ENCODE peak calls at places on chromosome 10, in seven cellular contexts. One of them, this sample, is unnamed.

GRCh38 chr10:87845624-87846377 is 17.5 kb downstream of the KLLN start:
- DNase-seq in cardiac muscle cell: peak; percentile 86
- DNase-seq in upper lobe of right lung: no peak
- DNase-seq in prostate gland: no peak
- DNase-seq in tibial nerve: no peak
- DNase-seq in Panc1: peak; percentile 81
- DNase-seq in neural progenitor cell: peak; percentile 24
- DNase-seq in this sample: no peak

GRCh38 chr10:70337201-70337651 is 45.2 kb downstream of the LRRC20 start:
- DNase-seq in prostate gland: no peak
- DNase-seq in upper lobe of right lung: no peak
- DNase-seq in Panc1: no peak
- DNase-seq in cardiac muscle cell: no peak
- DNase-seq in neural progenitor cell: peak; percentile 66
- DNase-seq in tibial nerve: no peak
- DNase-seq in this sample: no peak

GRCh38 chr10:96665306-96665705 is 55.0 kb downstream of the PIK3AP1 start:
- DNase-seq in cardiac muscle cell: no peak
- DNase-seq in prostate gland: no peak
- DNase-seq in neural progenitor cell: no peak
- DNase-seq in tibial nerve: no peak
- DNase-seq in Panc1: no peak
- DNase-seq in upper lobe of right lung: no peak
- DNase-seq in this sample: no peak

GRCh38 chr10:30436200-30436599 is 2.2 kb downstream of the MAP3K8 start:
- DNase-seq in prostate gland: no peak
- DNase-seq in Panc1: no peak
- DNase-seq in cardiac muscle cell: peak; percentile 85
- DNase-seq in neural progenitor cell: peak; percentile 74
- DNase-seq in upper lobe of right lung: no peak
- DNase-seq in tibial nerve: no peak
- DNase-seq in this sample: no peak

GRCh38 chr10:91080776-91081175 is 139.7 kb upstream of the PCGF5 start:
- DNase-seq in tibial nerve: no peak
- DNase-seq in Panc1: no peak
- DNase-seq in cardiac muscle cell: no peak
- DNase-seq in upper lobe of right lung: no peak
- DNase-seq in neural progenitor cell: no peak
- DNase-seq in prostate gland: no peak
- DNase-seq in this sample: no peak

GRCh38 chr10:14673189-14673947 is 101.3 kb downstream of the FAM107B start:
- DNase-seq in neural progenitor cell: no peak
- DNase-seq in Panc1: no peak
- DNase-seq in tibial nerve: no peak
- DNase-seq in prostate gland: no peak
- DNase-seq in upper lobe of right lung: no peak
- DNase-seq in cardiac muscle cell: peak; percentile 52
- DNase-seq in this sample: no peak

GRCh38 chr10:68088030-68088396 is 12.9 kb upstream of the HERC4 start:
- DNase-seq in upper lobe of right lung: no peak
- DNase-seq in prostate gland: no peak
- DNase-seq in Panc1: no peak
- DNase-seq in cardiac muscle cell: no peak
- DNase-seq in tibial nerve: no peak
- DNase-seq in neural progenitor cell: no peak
- DNase-seq in this sample: no peak

GRCh38 chr10:87865201-87866025 is 2.0 kb downstream of the PTEN start:
- DNase-seq in tibial nerve: no peak
- DNase-seq in Panc1: no peak
- DNase-seq in cardiac muscle cell: no peak
- DNase-seq in upper lobe of right lung: no peak
- DNase-seq in neural progenitor cell: no peak
- DNase-seq in prostate gland: no peak
- DNase-seq in this sample: no peak

GRCh38 chr10:123156091-123156490 is 1.9 kb downstream of the BUB3 start:
- DNase-seq in neural progenitor cell: no peak
- DNase-seq in Panc1: no peak
- DNase-seq in upper lobe of right lung: no peak
- DNase-seq in tibial nerve: no peak
- DNase-seq in cardiac muscle cell: peak; percentile 62
- DNase-seq in prostate gland: no peak
- DNase-seq in this sample: no peak

GRCh38 chr10:97724341-97724941 is 10.9 kb downstream of the MARVELD1 start:
- DNase-seq in prostate gland: no peak
- DNase-seq in cardiac muscle cell: peak; percentile 54
- DNase-seq in upper lobe of right lung: no peak
- DNase-seq in tibial nerve: no peak
- DNase-seq in neural progenitor cell: no peak
- DNase-seq in Panc1: no peak
- DNase-seq in this sample: no peak

DNA sequence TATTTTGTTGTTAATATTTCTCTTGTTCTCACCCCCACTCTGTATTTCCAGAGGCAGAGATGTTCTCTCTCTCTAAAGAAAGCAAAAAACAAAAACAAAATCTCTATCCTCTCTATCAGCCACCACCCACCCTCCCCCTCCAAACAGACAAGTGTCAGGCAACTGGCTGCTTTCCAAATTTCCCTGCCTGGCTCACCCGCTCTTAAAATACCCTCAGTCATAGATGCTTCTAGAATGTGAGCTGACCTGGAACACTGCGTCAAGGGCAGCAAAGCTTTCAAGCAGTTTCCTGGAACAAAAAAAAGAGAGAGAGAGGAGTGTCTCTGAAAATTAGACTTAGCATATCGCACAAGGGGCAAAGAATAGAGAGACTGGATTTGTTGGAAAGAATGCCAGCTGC is 341.0 kb upstream of the ZMIZ1 start:
- DNase-seq in cardiac muscle cell: no peak
- DNase-seq in Panc1: no peak
- DNase-seq in prostate gland: no peak
- DNase-seq in upper lobe of right lung: no peak
- DNase-seq in neural progenitor cell: no peak
- DNase-seq in tibial nerve: no peak
- DNase-seq in this sample: no peak
- H3K27me3 ChIP-seq in cardiac muscle cell: no peaks in the 10 kb centered on the region
- H3K27me3 ChIP-seq in Panc1: peaks cover 24% of the 10 kb centered on the region
- H3K27me3 ChIP-seq in prostate gland: no peaks in the 10 kb centered on the region
- H3K27me3 ChIP-seq in upper lobe of right lung: no peaks in the 10 kb centered on the region
- H3K27me3 ChIP-seq in neural progenitor cell: no peaks in the 10 kb centered on the region
- H3K27me3 ChIP-seq in tibial nerve: no peaks in the 10 kb centered on the region
- H3K27me3 ChIP-seq in this sample: no peaks in the 10 kb centered on the region

DNA sequence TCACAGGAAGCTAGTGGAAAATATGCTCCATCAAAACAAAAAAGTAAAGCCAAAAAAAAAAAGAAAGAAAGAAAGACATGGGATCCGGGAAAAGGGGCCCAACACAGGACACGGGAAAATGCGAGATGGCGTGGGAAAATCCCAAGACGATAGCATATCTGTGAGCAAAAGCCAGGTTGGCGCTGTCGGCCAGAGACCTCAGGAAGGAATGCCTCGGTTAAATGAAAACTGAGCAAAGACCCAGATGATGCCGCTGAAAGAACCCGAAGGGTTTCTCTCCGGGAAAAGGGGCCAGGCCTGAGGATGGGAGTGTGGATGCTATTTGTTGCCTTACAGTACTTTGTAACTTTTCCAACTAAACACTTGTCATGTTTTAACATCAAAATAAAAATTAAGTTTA is 49.5 kb upstream of the PPP2R2D start:
- DNase-seq in tibial nerve: no peak
- DNase-seq in neural progenitor cell: no peak
- DNase-seq in upper lobe of right lung: peak; percentile 22
- DNase-seq in Panc1: no peak
- DNase-seq in prostate gland: no peak
- DNase-seq in cardiac muscle cell: no peak
- DNase-seq in this sample: no peak
- H3K9me3 ChIP-seq in tibial nerve: no peaks in the 10 kb centered on the region
- H3K9me3 ChIP-seq in neural progenitor cell: no peaks in the 10 kb centered on the region
- H3K9me3 ChIP-seq in upper lobe of right lung: no peaks in the 10 kb centered on the region
- H3K9me3 ChIP-seq in Panc1: no peaks in the 10 kb centered on the region
- H3K9me3 ChIP-seq in prostate gland: no peaks in the 10 kb centered on the region
- H3K9me3 ChIP-seq in cardiac muscle cell: no peaks in the 10 kb centered on the region
- H3K9me3 ChIP-seq in this sample: no peaks in the 10 kb centered on the region

GRCh38 chr10:12482586-12482985 is 133.2 kb downstream of the CAMK1D start:
- DNase-seq in neural progenitor cell: peak; percentile 34
- DNase-seq in tibial nerve: no peak
- DNase-seq in prostate gland: no peak
- DNase-seq in cardiac muscle cell: no peak
- DNase-seq in upper lobe of right lung: no peak
- DNase-seq in Panc1: no peak
- DNase-seq in this sample: no peak

GRCh38 chr10:12479924-12480323 is 130.6 kb downstream of the CAMK1D start:
- DNase-seq in cardiac muscle cell: no peak
- DNase-seq in Panc1: no peak
- DNase-seq in neural progenitor cell: no peak
- DNase-seq in tibial nerve: no peak
- DNase-seq in upper lobe of right lung: no peak
- DNase-seq in prostate gland: no peak
- DNase-seq in this sample: no peak

GRCh38 chr10:12483996-12484944 is 134.9 kb downstream of the CAMK1D start:
- DNase-seq in Panc1: no peak
- DNase-seq in cardiac muscle cell: no peak
- DNase-seq in neural progenitor cell: no peak
- DNase-seq in prostate gland: no peak
- DNase-seq in upper lobe of right lung: no peak
- DNase-seq in tibial nerve: no peak
- DNase-seq in this sample: no peak

GRCh38 chr10:12480440-12480839 is 131.1 kb downstream of the CAMK1D start:
- DNase-seq in cardiac muscle cell: no peak
- DNase-seq in neural progenitor cell: no peak
- DNase-seq in tibial nerve: no peak
- DNase-seq in prostate gland: no peak
- DNase-seq in Panc1: no peak
- DNase-seq in upper lobe of right lung: no peak
- DNase-seq in this sample: no peak

GRCh38 chr10:12481956-12482355 is 132.6 kb downstream of the CAMK1D start:
- DNase-seq in neural progenitor cell: peak; percentile 63
- DNase-seq in tibial nerve: no peak
- DNase-seq in cardiac muscle cell: no peak
- DNase-seq in Panc1: no peak
- DNase-seq in prostate gland: no peak
- DNase-seq in upper lobe of right lung: no peak
- DNase-seq in this sample: no peak
- H3K27ac ChIP-seq in neural progenitor cell: no peak overlapping the region
- H3K27ac ChIP-seq in tibial nerve: no peak overlapping the region
- H3K27ac ChIP-seq in cardiac muscle cell: peak overlapping the region; percentile 19
- H3K27ac ChIP-seq in Panc1: no peak overlapping the region
- H3K27ac ChIP-seq in prostate gland: no peak overlapping the region
- H3K27ac ChIP-seq in upper lobe of right lung: no peak overlapping the region
- H3K27ac ChIP-seq in this sample: no peak overlapping the region

GRCh38 chr10:26221571-26221970 is 5.0 kb downstream of the GAD2 start:
- DNase-seq in upper lobe of right lung: no peak
- DNase-seq in Panc1: no peak
- DNase-seq in cardiac muscle cell: no peak
- DNase-seq in neural progenitor cell: peak; percentile 40
- DNase-seq in tibial nerve: no peak
- DNase-seq in prostate gland: no peak
- DNase-seq in this sample: no peak
- H3K27me3 ChIP-seq in upper lobe of right lung: peaks cover 75% of the 10 kb centered on the region
- H3K27me3 ChIP-seq in Panc1: peaks cover 6% of the 10 kb centered on the region
- H3K27me3 ChIP-seq in cardiac muscle cell: peaks cover 73% of the 10 kb centered on the region
- H3K27me3 ChIP-seq in neural progenitor cell: peaks cover 100% of the 10 kb centered on the region
- H3K27me3 ChIP-seq in tibial nerve: peaks cover 57% of the 10 kb centered on the region
- H3K27me3 ChIP-seq in prostate gland: peaks cover 26% of the 10 kb centered on the region
- H3K27me3 ChIP-seq in this sample: peaks cover 9% of the 10 kb centered on the region

This sample was measured in effector memory CD4-positive, alpha-beta T cell.